ENCODE peak calls at places on chromosomes 5 and 9, in eight cellular contexts. T is ovary; W is HFF-Myc; A is coronary artery; F is GM12865; H is CD8-positive, alpha-beta T cell; C is PC-3; B is vagina. X is an unnamed sample.
A peak's percentile ranks its signal among the peaks of the same experiment; 100 is the strongest.

GRCh38 chr5:143671644-143672569 is 140.1 kb upstream of the HMHB1 start:
- DNase-seq in W (no peak), T (no peak), A (no peak), B (no peak), C (no peak), H (no peak), F (no peak), X (no peak)

GRCh38 chr9:104864675-104865104 is 63.3 kb downstream of the ABCA1 start:
- DNase-seq in B (no peak), A (no peak), C (no peak), T (peak; percentile 56), W (peak; percentile 86), F (no peak), H (no peak), X (peak; percentile 77)

GRCh38 chr5:151151793-151152192 is 5.8 kb downstream of the ANXA6 start:
- DNase-seq in F (peak; percentile 80), A (no peak), C (no peak), B (no peak), H (no peak), W (no peak), T (no peak), X (peak; percentile 90)

GRCh38 chr5:78591227-78591626 is 57.3 kb downstream of the LHFPL2 start:
- DNase-seq in F (no peak), H (no peak), T (no peak), A (no peak), W (no peak), C (peak; percentile 87), B (no peak), X (peak; percentile 80)

GRCh38 chr5:175653763-175654162 is 4.1 kb upstream of the HRH2 start:
- DNase-seq in B (no peak), T (no peak), F (no peak), H (no peak), A (no peak), W (no peak), C (no peak), X (no peak)

GRCh38 chr9:76634356-76635054 is 129.7 kb upstream of the PCA3 start:
- DNase-seq in B (no peak), F (peak; percentile 12), T (no peak), A (no peak), W (peak; percentile 43), C (peak; percentile 29), H (no peak), X (peak; percentile 64)

GRCh38 chr9:136847065-136847826 is 2.0 kb upstream of the PHPT1 start:
- DNase-seq in H (no peak), A (peak; percentile 85), B (no peak), W (no peak), C (peak; percentile 41), F (peak; percentile 30), T (no peak), X (peak; percentile 70)

GRCh38 chr5:79011219-79011836 is 26.2 kb upstream of the ARSB start:
- DNase-seq in F (peak; percentile 2), B (no peak), T (no peak), A (no peak), W (no peak), H (no peak), C (no peak), X (peak; percentile 86)

GRCh38 chr5:82298668-82299067 is 20.5 kb upstream of the RPS23 start:
- DNase-seq in F (no peak), H (no peak), B (no peak), A (no peak), W (no peak), C (no peak), T (no peak), X (no peak)

GRCh38 chr9:90778746-90779145 is 22.9 kb upstream of the SYK start:
- DNase-seq in C (no peak), F (no peak), B (no peak), A (no peak), T (no peak), H (no peak), W (no peak), X (no peak)

GRCh38 chr5:55714749-55715148 is 2.6 kb upstream of the SLC38A9 start:
- DNase-seq in A (no peak), C (no peak), F (no peak), H (no peak), B (no peak), W (no peak), T (no peak), X (no peak)

GRCh38 chr5:59293700-59294099 is 599.8 kb downstream of the PDE4D start:
- DNase-seq in H (no peak), T (no peak), B (no peak), A (no peak), C (no peak), F (no peak), W (no peak), X (no peak)

GRCh38 chr5:125120012-125120411 is 373.6 kb upstream of the ZNF608 start:
- DNase-seq in H (no peak), F (no peak), C (no peak), W (no peak), T (no peak), A (no peak), B (no peak), X (no peak)

GRCh38 chr9:75083188-75083976 is 4.6 kb downstream of the NMRK1 start:
- DNase-seq in C (peak; percentile 26), A (no peak), T (no peak), F (no peak), W (no peak), H (peak; percentile 18), B (no peak), X (no peak)

DNA sequence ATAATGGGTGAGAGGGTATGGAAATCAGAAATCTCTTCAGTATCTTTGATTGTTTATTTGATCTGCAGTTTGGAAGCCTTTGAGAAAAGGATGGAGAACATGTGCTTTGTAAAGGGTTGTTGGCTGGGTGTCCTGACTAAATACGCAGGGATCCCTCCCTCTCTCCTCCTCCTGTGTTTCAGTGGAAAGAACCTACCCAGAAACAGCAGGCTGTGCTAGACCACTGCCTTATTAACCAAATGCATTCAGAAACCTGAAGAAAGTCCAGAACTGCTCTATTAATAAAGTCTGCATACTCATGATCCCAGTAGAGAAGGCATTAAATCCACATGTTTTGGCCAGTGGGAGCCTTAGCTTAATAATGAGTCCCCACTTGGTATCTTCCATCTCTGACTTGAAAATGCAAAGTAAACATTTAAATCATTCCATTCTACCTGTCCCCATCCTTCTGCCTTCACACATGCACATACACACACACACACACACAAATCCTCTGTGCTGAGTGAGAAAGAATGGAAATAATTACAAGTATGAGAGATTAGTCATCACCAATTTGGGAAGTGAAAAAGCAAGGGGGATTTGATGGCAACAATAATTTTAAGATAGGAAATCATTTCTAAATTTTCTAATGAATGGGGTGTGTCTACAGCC is 10.0 kb upstream of the LECT2 start:
- DNase-seq in T (no peak), H (no peak), W (peak; percentile 42), C (no peak), B (no peak), F (no peak), A (no peak), X (peak; percentile 75)
- TF ChIP-seq CTCF in T (no peak), H (no peak), W (peak; percentile 14), C (no peak), B (no peak), F (no peak), A (no peak), X (peak; percentile 29)

DNA sequence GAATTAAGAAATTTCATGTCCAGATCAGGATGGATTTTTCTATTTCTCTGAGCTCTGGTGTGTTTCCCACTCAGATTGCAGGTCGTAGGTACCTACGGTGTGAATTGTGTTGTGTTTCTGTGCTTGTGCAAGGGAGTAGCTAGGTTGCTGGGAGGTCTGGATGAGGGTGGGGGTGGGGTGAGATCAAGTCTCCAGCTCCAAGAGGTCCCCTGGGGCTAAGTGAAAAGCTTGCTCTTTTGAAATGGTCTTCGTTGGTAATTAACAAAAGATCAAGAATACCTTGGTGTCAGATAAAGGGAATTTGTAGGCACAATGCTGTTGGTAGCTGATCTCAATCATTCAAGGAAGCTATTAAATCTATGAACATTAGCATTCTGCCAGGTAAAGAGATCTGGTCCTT is 988 bp upstream of the PCDHGC4 start:
- DNase-seq in C (no peak), T (no peak), W (no peak), H (no peak), F (no peak), B (no peak), A (no peak), X (no peak)
- H3K4me3 ChIP-seq in C (no peak overlapping the region), T (no peak overlapping the region), W (no peak overlapping the region), H (no peak overlapping the region), F (no peak overlapping the region), B (no peak overlapping the region), A (peak overlapping the region; percentile 64), X (no peak overlapping the region)

GRCh38 chr9:92633879-92634278 is 36.1 kb downstream of the IPPK start:
- DNase-seq in F (no peak), W (no peak), B (no peak), C (no peak), A (peak; percentile 66), T (peak; percentile 21), H (no peak), X (no peak)

GRCh38 chr9:92627651-92628050 is 42.3 kb downstream of the IPPK start:
- DNase-seq in W (no peak), T (no peak), C (no peak), B (no peak), F (no peak), A (no peak), H (no peak), X (peak; percentile 39)

GRCh38 chr9:92634712-92635605 is 35.0 kb downstream of the IPPK start:
- DNase-seq in C (peak; percentile 66), W (peak; percentile 52), B (peak; percentile 81), F (peak; percentile 84), A (peak; percentile 84), H (peak; percentile 31), T (peak; percentile 84), X (peak; percentile 70)

GRCh38 chr9:92632641-92633040 is 37.3 kb downstream of the IPPK start:
- DNase-seq in B (no peak), C (no peak), W (no peak), T (no peak), F (no peak), H (no peak), A (peak; percentile 57), X (no peak)

GRCh38 chr9:92631452-92632211 is 38.3 kb downstream of the IPPK start:
- DNase-seq in W (no peak), T (no peak), F (no peak), H (no peak), A (peak; percentile 69), C (no peak), B (no peak), X (no peak)
- TF ChIP-seq CTCF in W (no peak), T (no peak), F (no peak), H (no peak), A (no peak), C (no peak), B (no peak), X (no peak)

DNA sequence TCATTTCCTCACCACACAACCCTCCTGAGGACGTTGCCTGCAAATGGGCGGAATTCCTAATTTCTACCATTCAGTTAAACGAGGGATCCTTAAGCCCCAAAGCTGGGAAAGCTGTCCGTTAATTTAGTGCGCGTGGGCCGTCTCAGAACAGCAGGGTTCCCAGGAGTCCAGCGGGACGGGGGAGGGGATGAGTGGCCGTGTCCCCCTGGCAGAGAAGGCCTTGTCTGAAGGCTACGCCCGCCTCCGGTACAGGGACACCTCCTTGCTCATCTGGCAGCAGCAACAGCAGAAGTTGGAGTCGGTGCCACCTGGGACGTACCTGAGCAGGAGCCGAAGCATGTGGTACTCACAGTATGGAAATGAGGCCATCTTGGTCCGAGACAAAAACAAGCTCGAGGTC is 1.3 kb downstream of the BRD3OS start:
- DNase-seq in H (no peak), F (no peak), B (no peak), A (no peak), W (no peak), T (no peak), C (no peak), X (no peak)
- H3K4me3 ChIP-seq in H (peak overlapping the region; percentile 92), F (no peak overlapping the region), B (no peak overlapping the region), A (peak overlapping the region; percentile 92), W (peak overlapping the region; percentile 71), T (no peak overlapping the region), C (no peak overlapping the region), X (peak overlapping the region; percentile 85)

GRCh38 chr5:77452351-77452750 is 39.8 kb downstream of the WDR41 start:
- DNase-seq in B (no peak), F (no peak), T (no peak), H (no peak), C (no peak), W (peak; percentile 37), A (no peak), X (peak; percentile 28)
- TF ChIP-seq CTCF in B (no peak), F (no peak), T (no peak), H (no peak), C (no peak), W (no peak), A (no peak), X (no peak)